ENCODE peak calls at places on chromosome 18, in seven cellular contexts. N is stimulated activated CD4-positive, alpha-beta T cell treated with anti-CD3 and anti-CD28 coated beads, Interleukin-2, amount 100 ng/mL, for 48 hours; A is activated naive CD8-positive, alpha-beta T cell treated with anti-CD3 and anti-CD28 coated beads, Interleukin-2, amount 50 U/mL, for 24 hours; F is fibroblast of lung; T is fibroblast of mammary gland; D is CD4-positive, CD25-positive, alpha-beta regulatory T cell; Y is Right ventricle myocardium inferior. W is an unnamed sample.

GRCh38 chr18:23857756-23858155 is 156.8 kb upstream of the TTC39C start:
- DNase-seq in N (no peak), A (no peak), F (peak; percentile 77), T (no peak), D (no peak), Y (no peak), W (peak; percentile 94)

GRCh38 chr18:62325806-62326645 is 916 bp downstream of the TNFRSF11A start:
- DNase-seq in N (no peak), A (peak; percentile 21), F (peak; percentile 25), T (peak; percentile 10), D (no peak), Y (no peak), W (peak; percentile 18)

GRCh38 chr18:21958256-21958655 is 211.1 kb upstream of the GATA6 start:
- DNase-seq in N (no peak), A (no peak), F (no peak), T (no peak), D (no peak), Y (no peak), W (no peak)

GRCh38 chr18:58579561-58580047 is 49.3 kb downstream of the ALPK2 start:
- DNase-seq in N (no peak), A (no peak), F (peak; percentile 96), T (peak; percentile 92), D (no peak), Y (no peak), W (peak; percentile 9)

GRCh38 chr18:73597832-73598615 is 549.6 kb downstream of the FBXO15 start:
- DNase-seq in N (no peak), A (no peak), F (no peak), T (no peak), D (no peak), Y (no peak), W (no peak)

GRCh38 chr18:22935431-22935830 is 2.3 kb downstream of the RBBP8 start:
- DNase-seq in N (no peak), A (no peak), F (no peak), T (no peak), D (no peak), Y (no peak), W (no peak)

GRCh38 chr18:3180325-3180724 is 39.4 kb downstream of the MYOM1 start:
- DNase-seq in N (no peak), A (no peak), F (peak; percentile 43), T (no peak), D (no peak), Y (no peak), W (no peak)

GRCh38 chr18:42032447-42032846 is 77.4 kb downstream of the PIK3C3 start:
- DNase-seq in N (no peak), A (no peak), F (no peak), T (no peak), D (no peak), Y (no peak), W (no peak)

GRCh38 chr18:53458944-53459580 is 765.4 kb downstream of the MBD2 start:
- DNase-seq in N (no peak), A (no peak), F (peak; percentile 14), T (peak; percentile 7), D (no peak), Y (peak; percentile 61), W (peak; percentile 19)

W was measured in MCF 10A.